ENCODE peak calls at places on chromosomes 13 and 19, in nine cellular contexts. W is CD4-positive, CD25-positive, alpha-beta regulatory T cell; Z is WERI-Rb-1; N is thoracic aorta; X is uterus; R is Peyer's patch; Q is cardiac muscle cell; E is CD8-positive, alpha-beta T cell; C is mesenchymal stem cell. L is an unnamed sample.

GRCh38 chr13:19882231-19882630 is 18.8 kb upstream of the ZMYM5 start:
- DNase-seq in W (no peak), Z (no peak), N (no peak), X (no peak), R (no peak), Q (no peak), E (no peak), C (no peak), L (no peak)

GRCh38 chr13:90869580-90869979 is 477.9 kb upstream of the MIR17HG start:
- DNase-seq in W (no peak), Z (no peak), N (no peak), X (no peak), R (no peak), Q (no peak), E (no peak), C (no peak), L (no peak)

GRCh38 chr13:67374391-67374790 is 144.3 kb upstream of the PCDH9 start:
- DNase-seq in W (no peak), Z (no peak), N (no peak), X (no peak), R (no peak), Q (no peak), E (no peak), C (no peak), L (no peak)

GRCh38 chr13:109836629-109837607 is 50.5 kb upstream of the IRS2 start:
- DNase-seq in W (no peak), Z (no peak), N (no peak), X (no peak), R (peak; percentile 69), Q (no peak), E (no peak), C (no peak), L (peak; percentile 34)

GRCh38 chr13:44306401-44307192 is 67.0 kb upstream of the SERP2 start:
- DNase-seq in W (no peak), Z (peak; percentile 25), N (no peak), X (peak; percentile 77), R (peak; percentile 52), Q (peak; percentile 22), E (no peak), C (peak; percentile 94), L (peak; percentile 98)

GRCh38 chr13:42594577-42595571 is 20.9 kb downstream of the TNFSF11 start:
- DNase-seq in W (peak; percentile 7), Z (peak; percentile 18), N (no peak), X (peak; percentile 52), R (no peak), Q (peak; percentile 81), E (peak; percentile 22), C (peak; percentile 91), L (no peak)

GRCh38 chr13:76808927-76809326 is 77.3 kb downstream of the KCTD12 start:
- DNase-seq in W (no peak), Z (no peak), N (no peak), X (no peak), R (no peak), Q (no peak), E (no peak), C (no peak), L (no peak)

GRCh38 chr13:55000043-55000442 is 1971.4 kb downstream of the OLFM4 start:
- DNase-seq in W (no peak), Z (no peak), N (no peak), X (no peak), R (no peak), Q (no peak), E (no peak), C (no peak), L (no peak)

GRCh38 chr19:8262431-8262830 is 45.7 kb downstream of the CD320 start:
- DNase-seq in W (no peak), Z (no peak), N (no peak), X (no peak), R (no peak), Q (no peak), E (no peak), C (no peak), L (no peak)

GRCh38 chr13:21590231-21590630 is 13.7 kb downstream of the MICU2 start:
- DNase-seq in W (no peak), Z (no peak), N (no peak), X (no peak), R (no peak), Q (no peak), E (no peak), C (no peak), L (no peak)

GRCh38 chr13:21596722-21597121 is 7.2 kb downstream of the MICU2 start:
- DNase-seq in W (no peak), Z (no peak), N (no peak), X (no peak), R (no peak), Q (no peak), E (no peak), C (no peak), L (no peak)

GRCh38 chr13:21594715-21595545 is 9.0 kb downstream of the MICU2 start:
- DNase-seq in W (no peak), Z (no peak), N (no peak), X (no peak), R (no peak), Q (no peak), E (no peak), C (no peak), L (no peak)

DNA sequence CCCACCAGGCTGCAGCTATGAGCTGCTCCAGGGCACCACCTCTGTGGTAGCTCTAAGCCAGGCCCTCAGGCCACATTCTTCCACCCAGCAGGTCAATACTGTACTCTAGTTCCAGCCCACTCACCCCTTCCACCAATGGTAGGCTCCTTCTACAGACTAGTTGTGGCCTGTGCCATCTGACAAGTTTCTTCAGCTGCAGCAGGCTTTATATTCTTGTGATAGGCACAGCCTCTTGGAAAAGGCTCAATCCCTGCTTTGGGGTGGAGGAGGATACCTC is 8.5 kb downstream of the MICU2 start:
- DNase-seq in W (no peak), Z (no peak), N (no peak), X (no peak), R (no peak), Q (no peak), E (no peak), C (no peak), L (no peak)
- H3K4me3 ChIP-seq in W (no peak overlapping the region), Z (no peak overlapping the region), N (no peak overlapping the region), X (no peak overlapping the region), R (no peak overlapping the region), Q (no peak overlapping the region), E (no peak overlapping the region), C (no peak overlapping the region), L (no peak overlapping the region)

DNA sequence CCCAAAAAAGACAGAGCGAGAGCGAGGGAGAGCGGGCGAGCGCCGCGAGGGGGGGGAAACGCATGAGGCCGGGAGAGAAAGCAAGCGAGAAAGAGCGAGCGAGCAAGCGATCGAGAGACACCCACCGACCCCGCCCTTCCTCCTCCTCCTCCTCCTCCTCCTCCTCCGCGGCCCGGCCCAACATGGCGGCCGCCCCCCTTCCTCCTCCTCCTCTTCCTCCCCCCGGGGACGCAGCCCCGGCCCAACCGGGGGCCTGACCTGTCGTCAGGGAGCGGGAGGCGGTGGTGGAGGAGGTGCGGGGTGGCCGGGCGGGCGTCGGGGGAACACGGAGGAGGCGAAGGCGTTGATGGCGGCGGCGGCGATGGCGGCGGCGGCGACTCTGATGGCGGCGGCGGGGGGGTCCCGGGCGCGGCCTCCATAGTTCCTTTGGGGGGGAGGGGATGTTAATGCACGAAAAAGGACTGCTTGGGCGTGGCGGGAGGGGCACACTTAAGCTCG is 1.4 kb downstream of the ZC3H4 start:
- DNase-seq in W (peak; percentile 84), Z (peak; percentile 79), N (no peak), X (peak; percentile 86), R (peak; percentile 89), Q (peak; percentile 85), E (peak; percentile 92), C (peak; percentile 88), L (no peak)
- H3K36me3 ChIP-seq in W (peaks cover 5% of the 10 kb centered on the region), Z (peaks cover 16% of the 10 kb centered on the region), N (no peaks in the 10 kb centered on the region), X (no peaks in the 10 kb centered on the region), R (no peaks in the 10 kb centered on the region), Q (no peaks in the 10 kb centered on the region), E (no peaks in the 10 kb centered on the region), C (no peaks in the 10 kb centered on the region), L (no peaks in the 10 kb centered on the region)

DNA sequence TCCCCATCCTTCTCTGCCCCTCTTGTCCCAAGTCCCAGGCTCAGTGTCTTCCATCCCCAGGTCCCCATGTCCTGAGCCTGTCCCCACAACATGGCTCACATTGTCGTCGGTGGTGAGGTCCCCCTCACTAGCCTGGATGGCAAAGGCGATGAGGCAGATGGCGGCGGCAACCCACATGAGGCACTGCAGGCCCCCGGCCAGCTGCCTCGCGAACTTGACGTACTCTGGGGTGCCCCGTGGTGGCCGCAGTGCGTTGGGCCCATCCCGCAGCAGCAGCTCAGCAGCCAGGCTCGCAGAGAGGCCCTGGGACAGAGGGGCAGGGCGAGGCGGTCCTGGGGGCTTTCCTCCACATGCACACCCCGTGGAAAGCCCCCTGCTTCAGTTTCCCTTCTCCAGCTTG is 1.1 kb downstream of the ATP4A start:
- DNase-seq in W (no peak), Z (no peak), N (no peak), X (no peak), R (no peak), Q (no peak), E (no peak), C (no peak), L (no peak)
- H3K4me3 ChIP-seq in W (no peak overlapping the region), Z (no peak overlapping the region), N (no peak overlapping the region), X (no peak overlapping the region), R (no peak overlapping the region), Q (no peak overlapping the region), E (no peak overlapping the region), C (no peak overlapping the region), L (no peak overlapping the region)

GRCh38 chr13:24284876-24285275 is 24.5 kb upstream of the C1QTNF9 start:
- DNase-seq in W (no peak), Z (no peak), N (no peak), X (no peak), R (no peak), Q (no peak), E (no peak), C (no peak), L (no peak)

GRCh38 chr13:24288870-24289269 is 20.5 kb upstream of the C1QTNF9 start:
- DNase-seq in W (no peak), Z (no peak), N (no peak), X (no peak), R (no peak), Q (no peak), E (no peak), C (peak; percentile 31), L (no peak)

GRCh38 chr13:24290280-24290932 is 19.0 kb upstream of the C1QTNF9 start:
- DNase-seq in W (no peak), Z (no peak), N (no peak), X (no peak), R (no peak), Q (no peak), E (no peak), C (no peak), L (no peak)

GRCh38 chr13:24287748-24288287 is 21.6 kb upstream of the C1QTNF9 start:
- DNase-seq in W (no peak), Z (peak; percentile 61), N (no peak), X (no peak), R (no peak), Q (no peak), E (no peak), C (no peak), L (no peak)

DNA sequence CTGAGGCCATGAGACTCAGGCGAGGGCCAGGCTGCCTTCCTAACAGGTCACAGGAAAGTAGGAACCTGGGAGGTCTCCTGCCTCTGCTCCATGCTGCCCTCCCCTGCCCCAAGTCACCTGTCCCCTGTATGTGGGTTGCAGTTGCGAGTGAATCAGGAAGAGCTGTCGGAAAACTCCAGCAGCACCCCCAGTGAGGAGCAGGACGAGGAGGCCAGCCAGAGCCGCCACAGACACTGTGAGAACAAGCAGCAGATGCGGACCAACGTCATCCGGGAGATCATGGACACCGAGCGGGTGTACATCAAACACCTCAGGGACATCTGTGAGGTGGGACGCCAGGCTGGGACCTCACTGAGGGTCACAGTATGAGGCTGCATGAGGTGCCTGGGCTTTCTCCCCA is 22.8 kb upstream of the C1QTNF9 start:
- DNase-seq in W (no peak), Z (no peak), N (no peak), X (no peak), R (no peak), Q (no peak), E (no peak), C (no peak), L (no peak)
- H3K36me3 ChIP-seq in W (peaks cover 95% of the 10 kb centered on the region), Z (peaks cover 25% of the 10 kb centered on the region), N (peaks cover 31% of the 10 kb centered on the region), X (no peaks in the 10 kb centered on the region), R (peaks cover 4% of the 10 kb centered on the region), Q (no peaks in the 10 kb centered on the region), E (peaks cover 75% of the 10 kb centered on the region), C (peaks cover 39% of the 10 kb centered on the region), L (no peaks in the 10 kb centered on the region)